ENCODE peak calls at places on chromosome 21, in seven cellular contexts. Z is activated CD8-positive, alpha-beta memory T cell treated with anti-CD3 and anti-CD28 coated beads, Interleukin-2, amount 50 U/mL, for 48 hours; C is stimulated activated CD4-positive, alpha-beta T cell treated with anti-CD3 and anti-CD28 coated beads, Interleukin-12 subunit alpha, Interleukin-12 subunit beta, amount 100 ng/mL, for 48 hours; O is left ventricle myocardium superior; F is DMS79; D is heart right ventricle; H is HTR-8/SVneo. K is an unnamed sample.

GRCh38 chr21:36966066-36966845 is at the start of gene HLCS:
- DNase-seq in Z (peak; percentile 85), C (peak; percentile 36), O (peak; percentile 77), F (peak; percentile 47), D (peak; percentile 77), H (peak; percentile 67), K (peak; percentile 90)

GRCh38 chr21:46295177-46295711 is 9.1 kb downstream of the YBEY start:
- DNase-seq in Z (no peak), C (no peak), O (peak; percentile 50), F (no peak), D (no peak), H (no peak), K (no peak)

GRCh38 chr21:38699048-38699447 is 106.7 kb upstream of the ETS2 start:
- DNase-seq in Z (no peak), C (no peak), O (no peak), F (no peak), D (no peak), H (no peak), K (no peak)

GRCh38 chr21:46668381-46668780 is 32.9 kb downstream of the PRMT2 start:
- DNase-seq in Z (no peak), C (no peak), O (no peak), F (no peak), D (no peak), H (no peak), K (no peak)

GRCh38 chr21:33402011-33402979 is 918 bp upstream of the IFNGR2 start:
- DNase-seq in Z (no peak), C (no peak), O (peak; percentile 74), F (no peak), D (peak; percentile 65), H (no peak), K (peak; percentile 50)

GRCh38 chr21:15730484-15731242 is 881 bp downstream of the USP25 start:
- DNase-seq in Z (peak; percentile 73), C (no peak), O (no peak), F (no peak), D (no peak), H (no peak), K (no peak)

GRCh38 chr21:44779417-44780139 is 22.0 kb downstream of the UBE2G2 start:
- DNase-seq in Z (no peak), C (no peak), O (no peak), F (no peak), D (no peak), H (no peak), K (no peak)

GRCh38 chr21:36881223-36881622 is 85.2 kb downstream of the HLCS start:
- DNase-seq in Z (no peak), C (no peak), O (no peak), F (no peak), D (no peak), H (peak; percentile 21), K (no peak)

GRCh38 chr21:36310016-36310415 is 10.0 kb upstream of the MORC3 start:
- DNase-seq in Z (no peak), C (peak; percentile 41), O (no peak), F (no peak), D (no peak), H (no peak), K (no peak)

GRCh38 chr21:46552274-46552673 is 52.6 kb downstream of the S100B start:
- DNase-seq in Z (no peak), C (no peak), O (no peak), F (no peak), D (no peak), H (no peak), K (no peak)

GRCh38 chr21:16455978-16456377 is 726.2 kb downstream of the USP25 start:
- DNase-seq in Z (no peak), C (no peak), O (no peak), F (peak; percentile 80), D (no peak), H (no peak), K (no peak)

GRCh38 chr21:34612557-34612956 is 2.4 kb downstream of the RCAN1 start:
- DNase-seq in Z (no peak), C (no peak), O (no peak), F (peak; percentile 23), D (no peak), H (no peak), K (no peak)

GRCh38 chr21:30391615-30392014 is 4.2 kb upstream of the KRTAP13-1 start:
- DNase-seq in Z (no peak), C (no peak), O (no peak), F (no peak), D (no peak), H (no peak), K (no peak)

GRCh38 chr21:38645282-38645681 is 147.0 kb upstream of the ERG start:
- DNase-seq in Z (no peak), C (no peak), O (no peak), F (no peak), D (no peak), H (no peak), K (no peak)

GRCh38 chr21:15741510-15741909 is 11.7 kb downstream of the USP25 start:
- DNase-seq in Z (no peak), C (no peak), O (no peak), F (no peak), D (no peak), H (no peak), K (no peak)

GRCh38 chr21:21396424-21396823 is 398.2 kb downstream of the NCAM2 start:
- DNase-seq in Z (no peak), C (no peak), O (no peak), F (no peak), D (no peak), H (no peak), K (no peak)

GRCh38 chr21:32301596-32301995 is 2.9 kb downstream of the MRAP start:
- DNase-seq in Z (no peak), C (no peak), O (no peak), F (no peak), D (no peak), H (no peak), K (no peak)

GRCh38 chr21:36254106-36254941 is 65.7 kb upstream of the MORC3 start:
- DNase-seq in Z (no peak), C (no peak), O (no peak), F (no peak), D (no peak), H (no peak), K (no peak)

GRCh38 chr21:46000731-46001641 is 19.4 kb downstream of the COL6A1 start:
- DNase-seq in Z (peak; percentile 33), C (no peak), O (peak; percentile 44), F (no peak), D (peak; percentile 16), H (no peak), K (no peak)

GRCh38 chr21:32951041-32951440 is 74.7 kb upstream of the OLIG2 start:
- DNase-seq in Z (no peak), C (no peak), O (no peak), F (no peak), D (no peak), H (no peak), K (no peak)

GRCh38 chr21:38669186-38669585 is 136.5 kb upstream of the ETS2 start:
- DNase-seq in Z (no peak), C (no peak), O (no peak), F (no peak), D (no peak), H (peak; percentile 21), K (no peak)

GRCh38 chr21:32140212-32141008 is 138.4 kb downstream of the MIS18A start:
- DNase-seq in Z (no peak), C (no peak), O (no peak), F (no peak), D (no peak), H (no peak), K (no peak)

GRCh38 chr21:35280221-35280620 is 231.1 kb upstream of the RUNX1 start:
- DNase-seq in Z (no peak), C (no peak), O (no peak), F (no peak), D (no peak), H (no peak), K (no peak)

K was measured in Peyer's patch.